ENCODE peak calls at places on chromosome 13, in four cellular contexts. L, K, A and E are unnamed samples.

GRCh38 chr13:111011899-111012298 is 97.0 kb upstream of the ANKRD10 start:
- DNase-seq in L (no peak), K (no peak), A (no peak), E (no peak)

GRCh38 chr13:112761701-112762689 is 72.2 kb downstream of the ATP11A start:
- DNase-seq in L (no peak), K (no peak), A (no peak), E (no peak)

GRCh38 chr13:69579351-69579750 is 528.3 kb upstream of the ATXN8OS start:
- DNase-seq in L (no peak), K (no peak), A (no peak), E (no peak)

GRCh38 chr13:111937763-111938375 is 129.1 kb upstream of the SOX1 start:
- DNase-seq in L (no peak), K (peak), A (no peak), E (no peak)

GRCh38 chr13:34124912-34125311 is 307.0 kb downstream of the RFC3 start:
- DNase-seq in L (no peak), K (no peak), A (no peak), E (no peak)

GRCh38 chr13:23871616-23872220 is 17.5 kb downstream of the MIPEP start:
- DNase-seq in L (peak), K (no peak), A (no peak), E (no peak)

GRCh38 chr13:24130134-24130792 is 30.3 kb upstream of the SPATA13 start:
- DNase-seq in L (no peak), K (no peak), A (no peak), E (no peak)

GRCh38 chr13:42041684-42042035 is 6.8 kb upstream of the DGKH start:
- DNase-seq in L (no peak), K (no peak), A (no peak), E (peak)

GRCh38 chr13:50131998-50132936 is 117.0 kb downstream of the KCNRG start:
- DNase-seq in L (no peak), K (peak), A (no peak), E (no peak)

GRCh38 chr13:34708914-34709313 is 233.2 kb upstream of the NBEA start:
- DNase-seq in L (no peak), K (no peak), A (no peak), E (no peak)

GRCh38 chr13:46586766-46587509 is 34.0 kb downstream of the LRCH1 start:
- DNase-seq in L (no peak), K (no peak), A (no peak), E (no peak)

GRCh38 chr13:111546921-111547675 is 226.7 kb downstream of the TEX29 start:
- DNase-seq in L (no peak), K (no peak), A (no peak), E (no peak)

GRCh38 chr13:53338760-53339159 is 310.1 kb downstream of the OLFM4 start:
- DNase-seq in L (no peak), K (no peak), A (no peak), E (no peak)

GRCh38 chr13:64640002-64640401 is 2590.1 kb downstream of the PCDH9 start:
- DNase-seq in L (no peak), K (no peak), A (no peak), E (no peak)

GRCh38 chr13:87810391-87810801 is 139.2 kb downstream of the SLITRK5 start:
- DNase-seq in L (no peak), K (no peak), A (no peak), E (no peak)

GRCh38 chr13:19862511-19863313 is 737 bp downstream of the ZMYM5 start:
- DNase-seq in L (peak), K (peak), A (no peak), E (peak)

GRCh38 chr13:75569576-75569975 is 20.0 kb downstream of the UCHL3 start:
- DNase-seq in L (no peak), K (no peak), A (no peak), E (no peak)

GRCh38 chr13:51520524-51520923 is 63.7 kb upstream of the WDFY2 start:
- DNase-seq in L (no peak), K (no peak), A (peak), E (no peak)

GRCh38 chr13:33112745-33113144 is 96.5 kb downstream of the KL start:
- DNase-seq in L (no peak), K (no peak), A (no peak), E (no peak)

GRCh38 chr13:99980201-99981114 is 1.1 kb upstream of the ZIC2 start:
- DNase-seq in L (peak), K (peak), A (no peak), E (peak)

GRCh38 chr13:59880468-59880867 is 283.3 kb downstream of the DIAPH3 start:
- DNase-seq in L (no peak), K (no peak), A (no peak), E (no peak)